ENCODE peak calls at places on chromosomes 13 and 19, in six cellular contexts. Q, N, U, I, H and S are unnamed samples.

GRCh38 chr19:4534836-4535658 is at the start of gene PLIN5:
- DNase-seq in N (peak), I (peak), H (peak), Q (peak), U (peak), S (no peak)

GRCh38 chr19:34269968-34270621 is 15.7 kb downstream of the GARRE1 start:
- DNase-seq in N (no peak), I (peak), H (peak), Q (peak), U (peak), S (peak)

GRCh38 chr19:55460670-55461258 is 678 bp downstream of the ISOC2 start:
- DNase-seq in I (peak), U (peak), H (no peak), Q (peak), N (peak), S (no peak)

GRCh38 chr19:30519607-30520205 is 147.5 kb downstream of the ZNF536 start:
- DNase-seq in Q (no peak), N (no peak), U (no peak), I (no peak), H (no peak), S (no peak)

GRCh38 chr13:65631078-65631477 is 1599.1 kb downstream of the PCDH9 start:
- DNase-seq in Q (no peak), N (no peak), H (no peak), U (no peak), I (no peak), S (no peak)

GRCh38 chr19:14979498-14980255 is at the start of gene SLC1A6:
- DNase-seq in U (no peak), N (no peak), H (peak), I (no peak), Q (no peak), S (no peak)

GRCh38 chr19:19111967-19112580 is 26.2 kb downstream of the TMEM161A start:
- DNase-seq in H (no peak), U (no peak), N (no peak), Q (no peak), I (no peak), S (no peak)

GRCh38 chr19:41377977-41378707 is 1.8 kb downstream of the TMEM91 start:
- DNase-seq in Q (no peak), N (no peak), H (no peak), I (peak), U (no peak), S (no peak)

GRCh38 chr13:27678306-27679040 is 56.8 kb downstream of the POLR1D start:
- DNase-seq in U (no peak), Q (peak), I (no peak), H (no peak), N (no peak), S (no peak)

GRCh38 chr13:30400376-30400775 is 21.9 kb upstream of the UBE2L5 start:
- DNase-seq in U (no peak), Q (no peak), N (no peak), H (no peak), I (no peak), S (no peak)

GRCh38 chr13:76992548-76993001 is 694 bp downstream of the CLN5 start:
- DNase-seq in N (peak), Q (no peak), H (peak), U (no peak), I (peak), S (peak)

GRCh38 chr19:23415561-23416191 is 20.4 kb upstream of the ZNF91 start:
- DNase-seq in N (no peak), Q (peak), H (peak), U (no peak), I (no peak), S (no peak)

GRCh38 chr13:44014501-44014900 is 134.8 kb downstream of the LACC1 start:
- DNase-seq in I (no peak), U (no peak), Q (no peak), H (no peak), N (no peak), S (no peak)

GRCh38 chr19:5914358-5914774 is 312 bp downstream of the CAPS start:
- DNase-seq in H (no peak), N (no peak), U (no peak), I (no peak), Q (no peak), S (no peak)

GRCh38 chr13:73938375-73939070 is 195.7 kb downstream of the KLF12 start:
- DNase-seq in I (no peak), Q (peak), N (no peak), H (no peak), U (peak), S (no peak)

GRCh38 chr13:61414686-61415664 is 674 bp downstream of the PCDH20 start:
- DNase-seq in Q (peak), U (no peak), I (no peak), H (peak), N (no peak), S (peak)

GRCh38 chr13:110070046-110070445 is 236.9 kb downstream of the COL4A1 start:
- DNase-seq in N (no peak), U (no peak), I (no peak), Q (no peak), H (no peak), S (no peak)

GRCh38 chr19:29715695-29716581 is 877 bp upstream of the C19orf12 start:
- DNase-seq in U (no peak), H (no peak), N (no peak), Q (no peak), I (peak), S (no peak)

GRCh38 chr19:15449620-15450527 is at the start of gene WIZ:
- DNase-seq in N (peak), Q (peak), U (peak), H (peak), I (peak), S (peak)

GRCh38 chr19:58317481-58318072 is 9.2 kb upstream of the ZSCAN22 start:
- DNase-seq in N (no peak), U (no peak), I (peak), H (no peak), Q (peak), S (no peak)

GRCh38 chr19:15015946-15016542 is 33.2 kb upstream of the CASP14 start:
- DNase-seq in H (no peak), Q (peak), N (no peak), I (peak), U (no peak), S (no peak)

GRCh38 chr19:54189020-54189667 is at the start of gene MBOAT7:
- DNase-seq in U (no peak), H (no peak), Q (no peak), I (peak), N (no peak), S (no peak)

GRCh38 chr19:12836529-12836863 is 1.8 kb upstream of the MAST1 start:
- DNase-seq in Q (no peak), H (no peak), U (no peak), I (no peak), N (no peak), S (no peak)

GRCh38 chr13:95326695-95327094 is 25.4 kb upstream of the ABCC4 start:
- DNase-seq in U (no peak), I (no peak), N (no peak), Q (no peak), H (no peak), S (no peak)

GRCh38 chr13:40120781-40121180 is 465.3 kb downstream of the COG6 start:
- DNase-seq in I (no peak), N (no peak), H (no peak), Q (no peak), U (no peak), S (no peak)

GRCh38 chr19:18879579-18880373 is 16.2 kb downstream of the CERS1 start:
- DNase-seq in U (no peak), N (peak), Q (peak), I (peak), H (no peak), S (no peak)

GRCh38 chr13:19169991-19170390 is 11.6 kb downstream of the TUBA3C start:
- DNase-seq in N (no peak), U (no peak), I (no peak), H (no peak), Q (no peak), S (no peak)

GRCh38 chr19:6271721-6272410 is 7.9 kb downstream of the MLLT1 start:
- DNase-seq in U (no peak), N (peak), Q (no peak), I (no peak), H (peak), S (peak)

GRCh38 chr19:10105241-10106099 is 692 bp upstream of the PPAN start:
- DNase-seq in N (no peak), I (peak), H (no peak), Q (no peak), U (no peak), S (no peak)

GRCh38 chr13:42392180-42392579 is 120.2 kb downstream of the AKAP11 start:
- DNase-seq in N (no peak), H (no peak), I (no peak), U (no peak), Q (no peak), S (no peak)

GRCh38 chr19:56595548-56595899 is 422 bp downstream of the ZNF71 start:
- DNase-seq in I (no peak), Q (no peak), H (no peak), U (no peak), N (no peak), S (no peak)

GRCh38 chr19:2426661-2427322 is 594 bp downstream of the TIMM13 start:
- DNase-seq in Q (peak), U (peak), I (peak), H (no peak), N (peak), S (no peak)

GRCh38 chr19:45769821-45770191 is 754 bp upstream of the SIX5 start:
- DNase-seq in H (peak), N (peak), I (peak), Q (no peak), U (peak), S (no peak)

DNA sequence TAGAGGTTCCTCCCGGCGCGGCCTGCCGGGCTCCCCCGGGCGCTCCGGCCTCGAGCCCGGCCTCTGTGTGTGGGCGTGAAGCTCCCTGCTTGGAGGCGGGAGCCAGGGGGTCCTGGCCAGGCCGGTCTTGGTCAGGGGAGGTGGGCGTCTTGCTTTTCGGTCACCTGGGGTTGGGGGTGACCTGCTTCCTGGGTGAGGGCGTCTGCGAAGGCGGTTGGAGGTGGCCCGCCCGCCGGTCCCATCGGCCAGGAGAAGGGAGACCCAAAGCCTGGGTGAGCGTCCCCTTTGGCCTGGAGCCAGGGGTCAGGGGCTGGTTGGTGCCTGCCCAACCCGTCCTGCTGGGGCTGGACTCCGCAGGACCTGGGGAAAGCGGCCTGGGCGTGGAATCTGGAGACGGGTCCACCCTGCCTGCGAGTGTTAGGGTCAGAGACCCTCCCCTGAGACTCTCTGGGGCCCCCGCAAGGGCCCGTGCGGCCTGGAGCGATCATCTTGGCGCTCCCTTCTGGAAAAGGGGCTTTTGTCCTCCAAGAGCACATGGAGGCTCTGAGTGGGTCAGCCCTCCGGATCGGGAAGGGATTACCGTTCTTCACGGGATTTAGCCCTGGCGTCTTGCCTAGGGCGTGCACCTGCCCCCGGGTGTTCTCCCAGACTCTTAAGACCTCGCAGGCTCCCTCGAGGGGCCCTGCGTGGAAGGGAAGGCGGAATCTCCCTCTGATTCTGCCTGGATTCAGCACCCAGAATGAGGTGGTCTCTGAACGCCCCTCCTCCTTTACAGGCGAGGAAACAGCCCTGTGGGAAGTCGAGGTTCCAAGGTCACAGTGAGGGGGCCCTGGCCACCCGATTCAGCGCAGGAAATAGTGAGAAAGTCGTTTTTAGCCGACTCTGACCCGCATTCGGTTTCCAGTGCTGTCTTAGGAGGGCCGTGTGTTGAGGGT is 762 bp downstream of the BSG start:
- DNase-seq in Q (peak), U (no peak), I (peak), H (no peak), N (peak), S (no peak)
- H3K27ac ChIP-seq in Q (peak), U (peak), I (peak), H (peak), N (peak), S (peak)

GRCh38 chr19:17262557-17262956 is 2.0 kb downstream of the USHBP1 start:
- DNase-seq in H (no peak), U (no peak), Q (no peak), N (no peak), I (no peak), S (no peak)

GRCh38 chr19:17266026-17266425 is 1.2 kb upstream of the BABAM1 start:
- DNase-seq in N (no peak), U (no peak), I (no peak), Q (no peak), H (no peak), S (no peak)

GRCh38 chr19:17264641-17264979 is at the start of gene USHBP1:
- DNase-seq in N (no peak), I (peak), H (no peak), Q (no peak), U (no peak), S (no peak)

GRCh38 chr19:17266589-17266974 is 661 bp upstream of the BABAM1 start:
- DNase-seq in U (no peak), H (no peak), I (no peak), Q (no peak), N (no peak), S (no peak)

DNA sequence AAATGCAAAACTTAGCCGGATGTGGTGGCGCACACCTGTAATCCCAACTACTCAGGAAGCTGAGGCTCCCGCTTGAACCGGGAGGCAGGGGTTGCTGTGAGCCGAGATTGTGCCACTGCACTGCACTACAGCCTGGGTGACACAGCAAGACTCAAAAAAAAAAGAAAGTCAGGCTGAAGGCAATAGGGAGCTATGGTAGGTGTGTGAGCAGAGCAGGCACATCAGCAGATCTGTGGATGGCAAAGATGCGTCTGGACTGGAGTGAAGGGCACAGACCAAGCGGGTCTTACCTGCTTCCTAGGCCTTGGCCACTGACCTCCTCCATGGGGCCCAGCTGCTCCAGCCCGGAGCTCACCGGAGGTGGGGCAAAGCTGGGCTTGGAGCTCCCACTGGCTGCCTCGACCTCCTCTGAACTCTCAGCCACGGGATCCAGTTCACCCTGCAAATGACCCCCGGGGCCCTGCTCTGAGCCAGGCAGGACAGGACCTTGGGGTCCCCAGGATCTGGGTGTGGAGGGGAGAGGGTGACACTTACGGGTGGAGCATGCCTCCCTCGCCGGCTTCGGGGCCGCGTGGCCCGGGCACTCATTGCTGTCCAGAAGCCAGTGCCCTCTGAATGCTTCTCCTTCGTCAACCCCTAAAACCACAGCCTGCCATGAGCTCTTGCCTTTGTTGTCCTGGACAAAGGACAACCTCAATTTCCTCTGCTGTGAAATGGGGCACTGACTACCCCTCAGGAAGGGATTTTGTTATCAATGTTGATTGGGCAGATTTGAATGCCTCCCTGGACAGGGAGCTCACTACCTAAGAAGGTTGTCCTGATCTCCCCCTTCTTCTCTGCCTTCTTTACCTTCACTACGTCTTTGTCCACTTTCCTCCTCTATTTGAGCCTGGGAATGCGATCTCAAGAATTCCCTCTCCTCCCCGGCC is 569 bp downstream of the USHBP1 start:
- DNase-seq in N (no peak), Q (no peak), H (no peak), U (no peak), I (no peak), S (no peak)
- H3K27ac ChIP-seq in N (no peak), Q (no peak), H (peak), U (no peak), I (peak), S (peak)

GRCh38 chr19:46955813-46956371 is 63.7 kb upstream of the NPAS1 start:
- DNase-seq in H (no peak), U (no peak), N (no peak), Q (no peak), I (no peak), S (no peak)
- H3K27ac ChIP-seq in H (no peak), U (peak), N (no peak), Q (no peak), I (no peak), S (no peak)

GRCh38 chr19:17541184-17541759 is 14.2 kb upstream of the COLGALT1 start:
- DNase-seq in U (no peak), N (no peak), I (no peak), H (no peak), Q (no peak), S (no peak)
- H3K27ac ChIP-seq in U (no peak), N (no peak), I (no peak), H (no peak), Q (no peak), S (no peak)

GRCh38 chr13:49630580-49630979 is 2.3 kb downstream of the ARL11 start:
- DNase-seq in Q (no peak), I (no peak), U (no peak), H (no peak), N (no peak), S (no peak)
- H3K27ac ChIP-seq in Q (no peak), I (no peak), U (no peak), H (no peak), N (no peak), S (no peak)

GRCh38 chr19:27889156-27889555 is 1323.8 kb downstream of the UQCRFS1 start:
- DNase-seq in H (no peak), I (no peak), N (no peak), Q (no peak), U (no peak), S (no peak)
- H3K27ac ChIP-seq in H (no peak), I (no peak), N (no peak), Q (no peak), U (no peak), S (no peak)

DNA sequence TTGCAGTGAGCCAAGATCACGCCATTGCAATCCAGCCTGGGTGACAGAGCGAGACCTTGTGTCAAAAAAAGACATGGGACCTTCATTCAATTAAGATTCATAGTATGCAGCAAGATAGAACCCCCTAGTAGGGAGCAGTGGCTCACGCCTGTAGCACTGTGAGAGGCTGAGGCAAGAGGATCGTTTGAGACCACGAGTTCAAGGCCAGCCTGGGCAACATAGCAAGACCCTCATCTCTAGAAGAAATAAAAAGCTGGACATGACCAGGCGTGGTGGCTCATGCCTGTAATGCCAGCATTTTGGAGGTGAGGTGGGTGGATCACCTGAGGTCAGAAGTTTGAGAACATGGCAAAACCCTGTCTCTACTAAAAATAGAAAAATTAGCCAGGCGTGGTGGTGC is 7.1 kb upstream of the LGALS7 start:
- DNase-seq in I (no peak), H (no peak), U (no peak), Q (no peak), N (no peak), S (no peak)
- H3K27ac ChIP-seq in I (no peak), H (no peak), U (no peak), Q (no peak), N (no peak), S (no peak)

DNA sequence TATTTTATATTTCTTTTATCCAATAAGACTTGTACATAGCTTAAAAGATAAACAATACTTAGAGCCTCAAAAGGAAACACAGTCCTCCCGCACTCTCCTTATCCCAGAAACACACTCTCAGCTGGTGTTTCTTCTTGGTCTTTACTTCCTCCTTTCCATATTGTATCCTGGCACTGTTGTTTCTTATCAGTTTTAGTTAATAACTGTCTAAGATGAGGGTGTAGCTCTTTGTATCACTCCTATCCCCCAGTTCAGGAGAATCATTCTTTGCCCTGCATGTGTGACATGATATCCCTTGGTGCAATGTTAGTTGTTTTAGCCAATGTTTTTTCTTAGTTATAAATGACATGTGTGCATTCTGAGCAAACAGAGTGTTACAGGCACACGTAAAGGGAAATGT is 52.2 kb downstream of the ARHGEF7 start:
- DNase-seq in H (no peak), I (no peak), U (no peak), N (no peak), Q (no peak), S (no peak)
- H3K27ac ChIP-seq in H (no peak), I (no peak), U (no peak), N (no peak), Q (no peak), S (no peak)